ENCODE peak calls at places on chromosomes 11 and 22, in seven cellular contexts. O is transverse colon, R is H9, H is RWPE1, I is uterus, X is neural crest cell, W is adrenal gland. Q is an unnamed sample.

GRCh38 chr11:63872833-63873201 is 33.9 kb downstream of the MARK2 start:
- DNase-seq in O (peak; percentile 45), R (no peak), H (no peak), I (no peak), X (no peak), W (peak; percentile 69), Q (no peak)

GRCh38 chr11:110087820-110088534 is 5.2 kb upstream of the ZC3H12C start:
- DNase-seq in O (no peak), R (no peak), H (no peak), I (no peak), X (no peak), W (no peak), Q (no peak)

GRCh38 chr11:69335461-69336386 is 41.8 kb downstream of the MYEOV start:
- DNase-seq in O (no peak), R (peak; percentile 16), H (no peak), I (no peak), X (no peak), W (no peak), Q (no peak)

GRCh38 chr22:23403152-23403719 is 176.9 kb downstream of the IGLL1 start:
- DNase-seq in O (no peak), R (no peak), H (no peak), I (no peak), X (no peak), W (no peak), Q (no peak)

GRCh38 chr11:43681543-43681942 is 1.0 kb downstream of the HSD17B12 start:
- DNase-seq in O (no peak), R (no peak), H (peak; percentile 19), I (no peak), X (no peak), W (no peak), Q (no peak)

GRCh38 chr11:66275396-66275795 is 2.6 kb upstream of the CNIH2 start:
- DNase-seq in O (no peak), R (no peak), H (no peak), I (no peak), X (no peak), W (no peak), Q (no peak)

GRCh38 chr11:19978668-19979518 is 181.4 kb downstream of the DBX1 start:
- DNase-seq in O (no peak), R (no peak), H (peak; percentile 79), I (peak; percentile 66), X (no peak), W (no peak), Q (no peak)

GRCh38 chr22:28021998-28022660 is 103.1 kb upstream of the PITPNB start:
- DNase-seq in O (no peak), R (no peak), H (no peak), I (no peak), X (no peak), W (no peak), Q (no peak)

GRCh38 chr22:27749597-27750225 is 51.8 kb downstream of the MN1 start:
- DNase-seq in O (no peak), R (peak; percentile 59), H (no peak), I (no peak), X (no peak), W (no peak), Q (peak; percentile 37)

GRCh38 chr11:101866619-101867491 is 48.0 kb upstream of the CEP126 start:
- DNase-seq in O (no peak), R (no peak), H (peak; percentile 58), I (no peak), X (no peak), W (no peak), Q (no peak)

GRCh38 chr22:30947163-30947820 is 21.3 kb downstream of the MORC2 start:
- DNase-seq in O (peak; percentile 37), R (no peak), H (peak; percentile 22), I (peak; percentile 35), X (peak; percentile 34), W (no peak), Q (peak; percentile 17)
- TF ChIP-seq CTCF in O (peak; percentile 10), R (peak; percentile 42), H (no peak), I (no peak), X (no peak), W (no peak), Q (no peak)

GRCh38 chr11:77166021-77166420 is 38.0 kb downstream of the MYO7A start:
- DNase-seq in O (no peak), R (no peak), H (no peak), I (no peak), X (no peak), W (no peak), Q (no peak)
- TF ChIP-seq CTCF in O (no peak), R (no peak), H (no peak), I (no peak), X (no peak), W (no peak), Q (no peak)

DNA sequence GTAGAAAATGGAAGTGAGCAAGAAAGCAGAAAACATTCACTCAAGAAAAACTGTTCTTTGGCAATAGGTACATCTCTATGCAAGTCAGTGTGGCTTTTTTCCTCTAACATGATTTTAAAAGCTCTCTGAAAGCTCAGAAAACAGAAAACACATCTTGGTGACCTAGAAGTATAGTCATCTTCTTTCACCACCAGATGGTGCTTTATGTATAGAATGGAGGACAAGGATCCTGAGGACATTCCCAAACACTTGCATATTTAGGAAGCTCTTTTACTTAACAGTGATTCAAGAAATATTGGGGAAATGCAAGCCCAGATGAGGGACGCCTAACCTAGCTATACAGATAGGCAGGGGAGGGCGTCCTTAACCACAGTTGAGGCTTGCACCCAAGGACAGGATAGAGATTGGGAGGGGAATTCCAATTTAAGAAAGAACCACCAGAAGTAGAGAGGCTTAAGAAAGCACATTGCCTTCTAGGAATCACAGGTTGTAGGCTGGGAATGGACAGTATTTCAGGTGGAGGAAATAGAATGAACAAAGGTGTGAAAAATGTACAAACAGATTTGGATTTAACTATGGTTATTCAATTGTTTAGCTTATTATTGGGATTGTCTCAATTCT is 13.8 kb upstream of the CCDC81 start:
- DNase-seq in O (no peak), R (no peak), H (peak; percentile 45), I (no peak), X (no peak), W (no peak), Q (no peak)
- TF ChIP-seq CTCF in O (no peak), R (peak; percentile 60), H (no peak), I (no peak), X (peak; percentile 49), W (peak; percentile 33), Q (no peak)

DNA sequence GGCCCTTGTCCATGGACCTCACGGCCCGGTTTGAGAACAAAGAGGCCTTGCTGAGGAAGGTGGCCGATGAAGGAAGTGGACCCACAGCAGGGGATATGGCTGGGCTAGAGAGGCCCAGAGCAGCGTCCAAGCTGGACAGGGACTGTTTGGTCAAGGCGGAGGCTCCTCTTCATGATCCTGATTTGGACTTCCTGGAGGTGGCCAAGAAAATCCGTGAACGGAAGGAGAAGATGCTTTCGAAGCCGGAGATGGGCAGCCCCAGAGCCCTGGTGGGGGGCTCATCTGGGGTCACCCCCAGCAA is 76.3 kb downstream of the KIAA1671 start:
- DNase-seq in O (no peak), R (no peak), H (no peak), I (no peak), X (no peak), W (no peak), Q (no peak)
- TF ChIP-seq CTCF in O (no peak), R (no peak), H (no peak), I (no peak), X (no peak), W (no peak), Q (no peak)